ENCODE peak calls at places on chromosome 3, in eight cellular contexts. F is OCI-LY7; Y is astrocyte of the hippocampus; I is stimulated activated CD4-positive, alpha-beta T cell treated with anti-CD3 and anti-CD28 coated beads, Interleukin-15, amount 100 ng/mL, for 24 hours; T is GM23248; W is ELR; G is T-helper 9 cell; S is hepatocyte. L is an unnamed sample.

GRCh38 chr3:34140606-34141005 is 342.2 kb downstream of the PDCD6IP start:
- DNase-seq in F (no peak), Y (no peak), I (no peak), T (peak), W (no peak), G (no peak), S (no peak), L (no peak)

GRCh38 chr3:90011596-90011995 is 904.2 kb downstream of the EPHA3 start:
- DNase-seq in F (no peak), Y (no peak), I (no peak), T (no peak), W (no peak), G (no peak), S (no peak), L (no peak)

GRCh38 chr3:161890147-161890625 is 393.6 kb downstream of the OTOL1 start:
- DNase-seq in F (no peak), Y (peak), I (no peak), T (peak), W (peak), G (no peak), S (peak), L (peak)

GRCh38 chr3:139538733-139539132 is 809 bp downstream of the RBP1 start:
- DNase-seq in F (no peak), Y (peak), I (no peak), T (no peak), W (no peak), G (no peak), S (peak), L (no peak)

GRCh38 chr3:23728651-23729117 is 77.1 kb upstream of the UBE2E1 start:
- DNase-seq in F (no peak), Y (peak), I (no peak), T (no peak), W (no peak), G (no peak), S (peak), L (peak)

GRCh38 chr3:164340273-164340672 is 738.0 kb downstream of the SI start:
- DNase-seq in F (no peak), Y (no peak), I (no peak), T (no peak), W (no peak), G (no peak), S (no peak), L (no peak)

GRCh38 chr3:151259664-151260063 is 18.7 kb downstream of the P2RY14 start:
- DNase-seq in F (no peak), Y (no peak), I (no peak), T (no peak), W (no peak), G (no peak), S (no peak), L (no peak)

GRCh38 chr3:119098620-119099222 is 47.2 kb upstream of the TEX55 start:
- DNase-seq in F (peak), Y (peak), I (no peak), T (peak), W (peak), G (no peak), S (peak), L (peak)

GRCh38 chr3:190491533-190492054 is 22.3 kb upstream of the IL1RAP start:
- DNase-seq in F (no peak), Y (peak), I (peak), T (no peak), W (no peak), G (no peak), S (no peak), L (peak)

GRCh38 chr3:12662593-12663310 is 1.2 kb downstream of the RAF1 start:
- DNase-seq in F (peak), Y (peak), I (peak), T (peak), W (peak), G (peak), S (peak), L (peak)

GRCh38 chr3:107794664-107795443 is 272.1 kb downstream of the BBX start:
- DNase-seq in F (no peak), Y (no peak), I (no peak), T (peak), W (peak), G (no peak), S (no peak), L (peak)

L was measured in PC-3.